ENCODE peak calls at places on chromosomes 5 and 9, in five cellular contexts. C is K562, X is heart right ventricle, A is substantia nigra, O is GM23248. Y is an unnamed sample.

GRCh38 chr5:15236911-15237508 is 263.0 kb upstream of the FBXL7 start:
- DNase-seq in A (no peak), O (no peak), X (no peak), C (no peak), Y (no peak)

GRCh38 chr5:164296603-164297080 is 791.2 kb downstream of the MAT2B start:
- DNase-seq in O (no peak), A (no peak), C (peak), X (no peak), Y (no peak)

GRCh38 chr9:132214027-132214622 is 52.3 kb downstream of the NTNG2 start:
- DNase-seq in O (peak), A (peak), X (peak), C (no peak), Y (peak)

GRCh38 chr5:76810236-76810635 is 8.6 kb upstream of the F2RL1 start:
- DNase-seq in A (no peak), O (no peak), C (no peak), X (no peak), Y (no peak)

GRCh38 chr9:36150529-36151305 is 14.2 kb downstream of the GLIPR2 start:
- DNase-seq in O (peak), C (no peak), A (no peak), X (no peak), Y (no peak)

GRCh38 chr5:21154526-21154925 is 1166.5 kb upstream of the CDH18 start:
- DNase-seq in O (no peak), C (no peak), A (no peak), X (no peak), Y (no peak)

GRCh38 chr5:54317511-54318260 is 7.3 kb upstream of the ARL15 start:
- DNase-seq in O (peak), A (no peak), X (no peak), C (no peak), Y (no peak)

GRCh38 chr9:96609732-96610131 is 9.9 kb downstream of the CDC14B start:
- DNase-seq in C (no peak), A (no peak), X (no peak), O (no peak), Y (no peak)

GRCh38 chr5:139395844-139396640 is 1.1 kb upstream of the PROB1 start:
- DNase-seq in C (peak), O (peak), X (no peak), A (no peak), Y (no peak)

GRCh38 chr5:73365301-73365853 is 83.2 kb downstream of the FOXD1 start:
- DNase-seq in X (no peak), O (peak), A (no peak), C (no peak), Y (no peak)

GRCh38 chr9:447230-448025 is 232.8 kb downstream of the DOCK8 start:
- DNase-seq in A (no peak), C (peak), O (peak), X (no peak), Y (no peak)

GRCh38 chr5:89904442-89904841 is 505.1 kb downstream of the CETN3 start:
- DNase-seq in C (no peak), X (no peak), A (no peak), O (peak), Y (no peak)

GRCh38 chr5:35877655-35878054 is 21.0 kb downstream of the IL7R start:
- DNase-seq in C (no peak), X (no peak), A (no peak), O (no peak), Y (no peak)

GRCh38 chr5:96470825-96471224 is 37.8 kb upstream of the PCSK1 start:
- DNase-seq in X (no peak), C (no peak), O (no peak), A (no peak), Y (no peak)

GRCh38 chr9:13480688-13481087 is 201.2 kb upstream of the MPDZ start:
- DNase-seq in O (peak), X (no peak), C (no peak), A (no peak), Y (no peak)

GRCh38 chr5:131217791-131218190 is 46.1 kb upstream of the CDC42SE2 start:
- DNase-seq in C (no peak), X (no peak), A (no peak), O (no peak), Y (no peak)

DNA sequence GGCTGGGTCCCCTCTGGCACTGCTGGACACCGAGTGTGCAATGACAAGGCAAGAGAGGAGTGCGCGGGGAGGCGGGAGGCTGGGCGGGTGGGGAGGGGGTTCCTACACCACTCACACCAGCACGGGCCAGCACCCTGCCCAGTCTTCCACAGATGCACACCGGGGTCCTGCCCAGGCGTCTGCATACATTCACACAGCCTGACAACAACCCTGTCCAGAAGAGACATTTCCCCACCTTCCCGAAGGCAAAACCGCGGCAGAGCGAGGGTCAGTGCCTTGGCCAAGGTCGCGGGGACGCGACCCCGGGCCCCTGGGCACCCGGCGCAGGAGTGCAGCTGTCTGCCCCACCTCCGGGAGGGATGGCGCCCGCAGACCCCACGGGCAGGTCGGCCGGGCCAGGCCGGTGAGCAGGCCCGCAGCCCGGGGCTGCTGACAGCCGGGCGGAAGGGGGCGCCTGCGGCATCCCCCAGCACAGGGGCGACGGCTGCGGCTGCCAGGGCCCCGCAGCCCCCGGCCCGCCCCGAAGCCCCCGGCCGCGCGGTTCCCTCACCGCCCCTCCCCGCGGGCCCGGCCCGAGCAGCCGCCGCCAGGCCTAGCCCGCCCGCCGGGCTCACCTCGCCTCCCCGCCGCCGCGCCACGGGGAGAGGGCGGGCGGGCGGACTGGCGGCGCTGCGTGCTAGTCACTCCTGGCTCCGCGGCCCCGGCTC is 496 bp downstream of the MAPK9 start:
- DNase-seq in X (peak), C (peak), O (no peak), A (no peak), Y (no peak)
- H3K27ac ChIP-seq in X (peak), C (peak), O (no peak), A (no peak), Y (no peak)

DNA sequence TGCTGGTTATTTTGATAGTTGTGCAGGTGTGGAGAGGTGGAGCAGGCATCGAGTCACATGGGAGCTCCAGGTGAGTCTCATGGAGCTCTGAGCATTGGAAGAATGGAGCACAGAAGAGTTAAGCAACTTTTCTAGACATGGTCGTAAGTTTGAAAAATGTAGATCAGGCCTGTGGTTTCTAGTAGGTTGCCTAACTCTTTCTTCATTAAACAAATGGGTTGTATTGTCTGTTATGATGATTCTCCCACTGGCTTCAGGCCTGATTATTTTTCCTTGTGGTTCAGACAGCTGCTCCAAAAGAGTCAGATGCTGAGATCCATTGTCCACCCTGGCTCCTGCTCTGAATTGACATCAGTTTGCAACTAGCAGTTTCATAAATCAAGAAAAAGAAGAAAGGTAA is 80.3 kb upstream of the RPS23 start:
- DNase-seq in A (no peak), C (no peak), X (no peak), O (peak), Y (no peak)
- H3K27ac ChIP-seq in A (no peak), C (no peak), X (peak), O (peak), Y (no peak)

DNA sequence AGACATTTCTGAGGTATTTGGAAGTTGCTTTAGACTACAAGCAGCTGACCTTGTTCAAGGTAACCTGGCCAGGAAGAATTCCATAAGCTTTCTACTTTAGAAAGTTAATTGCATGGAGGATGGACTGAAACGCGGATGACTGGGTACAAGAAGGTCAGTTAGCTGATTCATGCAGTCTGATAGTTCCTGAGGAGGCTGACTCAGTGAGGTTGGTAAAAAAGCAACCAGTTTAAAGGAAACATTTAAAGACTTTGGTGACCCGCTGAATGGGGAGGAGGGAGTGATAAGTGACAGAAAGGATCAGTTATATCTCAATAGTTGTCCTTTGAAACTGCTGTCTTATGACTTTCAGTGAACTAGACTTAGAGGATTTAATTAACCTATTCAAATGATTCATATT is 670.2 kb upstream of the CDH9 start:
- DNase-seq in X (no peak), O (no peak), A (no peak), C (no peak), Y (no peak)
- H3K27ac ChIP-seq in X (no peak), O (no peak), A (no peak), C (no peak), Y (no peak)

DNA sequence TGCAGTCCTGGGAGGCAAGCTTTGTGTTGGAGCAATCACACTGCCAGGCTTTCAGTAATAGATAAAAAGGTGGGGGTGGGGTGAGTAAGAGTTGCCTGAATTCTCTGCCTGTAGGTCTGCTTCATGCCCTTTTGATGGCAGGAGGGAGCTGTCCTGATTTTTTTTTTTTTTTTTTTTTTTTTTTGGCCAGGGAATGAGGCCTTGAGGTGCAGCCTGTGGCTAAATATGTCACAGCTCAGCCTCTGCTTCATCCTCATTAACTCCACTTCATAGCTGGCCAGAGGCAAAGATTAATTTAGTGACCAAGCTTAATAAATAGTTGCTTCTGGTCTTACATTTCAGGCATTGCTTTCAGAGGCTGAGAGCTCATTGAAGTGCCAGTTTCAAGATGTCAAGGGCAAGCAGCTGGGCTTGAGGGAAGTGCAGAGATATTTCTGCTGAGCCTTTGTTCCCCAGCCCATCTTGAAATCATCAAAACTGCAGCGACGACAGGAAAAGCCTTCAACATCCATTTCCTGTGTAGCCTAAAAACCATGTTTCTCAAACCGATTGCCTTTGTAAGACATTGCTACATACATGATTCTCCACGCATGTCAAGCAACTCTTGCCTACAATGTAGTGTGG is 134.7 kb downstream of the MACIR start:
- DNase-seq in A (no peak), O (peak), C (peak), X (no peak), Y (no peak)
- H3K27ac ChIP-seq in A (no peak), O (peak), C (no peak), X (no peak), Y (peak)

DNA sequence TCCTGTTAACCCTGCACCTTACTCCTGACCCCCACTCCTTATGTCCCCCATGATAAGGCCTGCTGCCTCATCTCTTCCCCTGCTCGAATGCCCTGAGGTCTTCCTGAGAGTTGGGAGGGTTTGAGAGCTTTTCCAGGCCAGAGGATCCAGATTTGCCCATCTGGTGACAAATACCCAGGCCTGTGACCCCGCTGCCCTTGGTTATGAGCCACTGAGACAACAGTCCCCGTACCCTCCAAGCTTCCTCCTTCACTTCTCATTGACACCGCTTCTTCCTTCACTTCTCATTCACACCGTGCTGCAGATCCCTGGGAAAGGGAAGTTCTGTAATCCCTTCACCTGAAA is 591 bp downstream of the GM2A start:
- DNase-seq in A (no peak), O (no peak), X (no peak), C (peak), Y (no peak)
- H3K27ac ChIP-seq in A (peak), O (no peak), X (peak), C (peak), Y (no peak)

Y was measured in dorsolateral prefrontal cortex.